ENCODE peak calls at places on chromosome 21, in nine cellular contexts. V, O, L, I, C, G, J, K and Q are unnamed samples.

GRCh38 chr21:34967509-34968289 is 81.4 kb downstream of the RUNX1 start:
- DNase-seq in V (no peak), O (peak), L (no peak), I (no peak), C (no peak), G (no peak), J (no peak), K (peak), Q (no peak)

GRCh38 chr21:35911412-35912191 is 148.7 kb downstream of the SETD4 start:
- DNase-seq in V (no peak), O (no peak), L (no peak), I (no peak), C (no peak), G (no peak), J (no peak), K (no peak), Q (no peak)

GRCh38 chr21:20270365-20271055 is 727.7 kb upstream of the NCAM2 start:
- DNase-seq in V (no peak), O (no peak), L (no peak), I (no peak), C (no peak), G (no peak), J (no peak), K (no peak), Q (no peak)

GRCh38 chr21:36355071-36355680 is 30.0 kb upstream of the CHAF1B start:
- DNase-seq in V (no peak), O (no peak), L (no peak), I (no peak), C (no peak), G (no peak), J (no peak), K (no peak), Q (no peak)

GRCh38 chr21:45363921-45364463 is 41.0 kb upstream of the COL18A1 start:
- DNase-seq in V (no peak), O (peak), L (no peak), I (no peak), C (no peak), G (peak), J (peak), K (peak), Q (no peak)

GRCh38 chr21:43733529-43734071 is 14.7 kb downstream of the PDXK start:
- DNase-seq in V (no peak), O (peak), L (no peak), I (no peak), C (no peak), G (no peak), J (peak), K (no peak), Q (no peak)

GRCh38 chr21:27674037-27674436 is 707.1 kb upstream of the ADAMTS5 start:
- DNase-seq in V (no peak), O (peak), L (no peak), I (no peak), C (no peak), G (no peak), J (no peak), K (no peak), Q (no peak)

GRCh38 chr21:44455524-44456206 is 355 bp downstream of the LRRC3 start:
- DNase-seq in V (peak), O (peak), L (peak), I (peak), C (peak), G (peak), J (peak), K (peak), Q (no peak)

GRCh38 chr21:17463441-17463840 is 49.4 kb upstream of the CXADR start:
- DNase-seq in V (no peak), O (peak), L (no peak), I (no peak), C (no peak), G (no peak), J (no peak), K (peak), Q (no peak)

GRCh38 chr21:16942703-16943102 is 570.1 kb upstream of the CXADR start:
- DNase-seq in V (peak), O (peak), L (no peak), I (no peak), C (no peak), G (no peak), J (no peak), K (peak), Q (no peak)

GRCh38 chr21:29499734-29500343 is 201.1 kb downstream of the BACH1 start:
- DNase-seq in V (peak), O (peak), L (no peak), I (no peak), C (no peak), G (no peak), J (no peak), K (peak), Q (no peak)

GRCh38 chr21:35779690-35780570 is 280.4 kb downstream of the SETD4 start:
- DNase-seq in V (no peak), O (peak), L (no peak), I (no peak), C (no peak), G (no peak), J (no peak), K (no peak), Q (no peak)

GRCh38 chr21:36751383-36751782 is 52.5 kb downstream of the SIM2 start:
- DNase-seq in V (peak), O (no peak), L (no peak), I (no peak), C (no peak), G (no peak), J (no peak), K (peak), Q (no peak)

GRCh38 chr21:45294509-45295291 is 7.0 kb upstream of the POFUT2 start:
- DNase-seq in V (peak), O (peak), L (no peak), I (no peak), C (peak), G (peak), J (peak), K (peak), Q (peak)

GRCh38 chr21:29504751-29505321 is 206.1 kb downstream of the BACH1 start:
- DNase-seq in V (no peak), O (no peak), L (no peak), I (no peak), C (no peak), G (no peak), J (no peak), K (peak), Q (no peak)

GRCh38 chr21:44569861-44570517 is 3.5 kb upstream of the KRTAP10-4 start:
- DNase-seq in V (no peak), O (no peak), L (no peak), I (no peak), C (no peak), G (no peak), J (no peak), K (no peak), Q (no peak)

GRCh38 chr21:45080639-45081414 is 6.4 kb downstream of the ADARB1 start:
- DNase-seq in V (peak), O (peak), L (peak), I (no peak), C (no peak), G (no peak), J (no peak), K (no peak), Q (no peak)

GRCh38 chr21:37225440-37225839 is 41.7 kb downstream of the VPS26C start:
- DNase-seq in V (no peak), O (no peak), L (peak), I (no peak), C (no peak), G (no peak), J (no peak), K (no peak), Q (no peak)

GRCh38 chr21:21612446-21612845 is 614.2 kb downstream of the NCAM2 start:
- DNase-seq in V (peak), O (peak), L (no peak), I (peak), C (no peak), G (no peak), J (no peak), K (peak), Q (no peak)

GRCh38 chr21:21897275-21897883 is 899.2 kb downstream of the NCAM2 start:
- DNase-seq in V (no peak), O (peak), L (no peak), I (no peak), C (no peak), G (no peak), J (no peak), K (no peak), Q (no peak)

GRCh38 chr21:16913010-16913409 is 599.8 kb upstream of the CXADR start:
- DNase-seq in V (peak), O (no peak), L (no peak), I (no peak), C (no peak), G (no peak), J (no peak), K (peak), Q (no peak)

GRCh38 chr21:30629173-30629572 is 5.8 kb upstream of the KRTAP20-2 start:
- DNase-seq in V (no peak), O (no peak), L (no peak), I (no peak), C (no peak), G (no peak), J (no peak), K (no peak), Q (no peak)

DNA sequence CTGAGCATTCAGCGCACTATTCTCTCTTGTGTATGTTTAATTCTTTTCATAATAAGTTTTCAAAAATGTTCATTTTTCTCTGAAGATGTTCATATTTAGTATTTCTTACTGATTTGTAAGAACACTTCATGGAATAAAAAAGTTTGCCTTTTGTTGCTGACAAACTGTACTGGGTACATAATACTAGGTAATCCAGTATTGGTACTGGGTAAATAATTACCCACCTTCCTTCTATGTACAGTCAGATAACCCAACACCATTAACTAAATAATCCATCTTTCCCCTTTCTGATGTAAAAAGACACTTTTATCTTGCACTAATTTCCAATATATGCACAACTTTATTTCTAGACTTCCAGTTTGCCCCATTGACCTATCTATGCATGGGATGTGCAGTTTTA is 23.9 kb downstream of the APP start:
- DNase-seq in V (no peak), O (no peak), L (no peak), I (no peak), C (no peak), G (no peak), J (no peak), K (no peak), Q (no peak)
- H3K27ac ChIP-seq in V (no peak), O (no peak), L (no peak), I (no peak), C (no peak), G (no peak), J (no peak), K (no peak), Q (no peak)

GRCh38 chr21:41779659-41780058 is 12.8 kb upstream of the RIPK4 start:
- DNase-seq in V (peak), O (no peak), L (no peak), I (no peak), C (no peak), G (no peak), J (no peak), K (no peak), Q (no peak)

GRCh38 chr21:41780337-41781046 is 13.6 kb upstream of the RIPK4 start:
- DNase-seq in V (no peak), O (no peak), L (no peak), I (no peak), C (no peak), G (no peak), J (no peak), K (no peak), Q (peak)

GRCh38 chr21:41777934-41778815 is 11.3 kb upstream of the RIPK4 start:
- DNase-seq in V (peak), O (peak), L (no peak), I (peak), C (peak), G (peak), J (peak), K (peak), Q (peak)

GRCh38 chr21:41781047-41781405 is 14.2 kb upstream of the RIPK4 start:
- DNase-seq in V (no peak), O (no peak), L (no peak), I (no peak), C (no peak), G (no peak), J (no peak), K (no peak), Q (peak)

GRCh38 chr21:41778974-41779600 is 12.2 kb upstream of the RIPK4 start:
- DNase-seq in V (peak), O (no peak), L (no peak), I (no peak), C (no peak), G (no peak), J (peak), K (peak), Q (no peak)
- H3K27ac ChIP-seq in V (no peak), O (no peak), L (no peak), I (no peak), C (no peak), G (no peak), J (no peak), K (no peak), Q (peak)

DNA sequence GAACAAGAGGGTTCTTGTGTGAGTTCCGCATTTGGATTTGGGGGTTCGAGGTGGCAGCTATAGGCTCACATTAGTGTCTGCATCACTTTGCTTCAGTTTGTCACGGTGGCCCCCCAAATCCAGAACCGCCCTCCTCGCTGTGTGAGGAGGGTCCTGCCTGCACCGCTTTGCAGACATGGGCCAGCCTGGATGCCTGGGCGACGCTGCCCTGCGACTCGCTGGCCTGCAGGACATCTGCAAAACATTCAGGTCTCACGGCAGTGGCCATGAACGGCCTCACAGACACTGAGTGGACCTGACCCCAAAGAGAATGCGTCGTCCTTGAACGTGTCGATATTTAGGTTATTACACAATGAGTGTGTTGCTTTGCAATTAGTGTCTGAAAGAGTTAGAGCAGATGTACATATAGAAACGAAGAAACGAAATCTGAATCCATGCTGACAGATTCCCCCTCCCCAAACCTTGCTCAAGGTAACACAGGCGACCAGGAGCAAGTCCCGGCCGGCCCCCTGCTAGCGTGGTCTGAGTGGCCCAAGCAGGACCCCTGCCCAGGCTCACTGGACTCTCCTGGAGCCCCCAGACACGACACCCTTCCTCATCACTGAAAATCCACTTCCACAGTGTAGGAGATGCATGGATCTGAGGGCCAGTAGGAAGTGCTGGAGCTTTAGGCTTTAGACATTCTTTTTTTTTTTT is 20.4 kb downstream of the PDE9A start:
- DNase-seq in V (no peak), O (no peak), L (no peak), I (no peak), C (no peak), G (no peak), J (no peak), K (no peak), Q (no peak)
- H3K27ac ChIP-seq in V (no peak), O (no peak), L (no peak), I (no peak), C (no peak), G (no peak), J (peak), K (no peak), Q (peak)

DNA sequence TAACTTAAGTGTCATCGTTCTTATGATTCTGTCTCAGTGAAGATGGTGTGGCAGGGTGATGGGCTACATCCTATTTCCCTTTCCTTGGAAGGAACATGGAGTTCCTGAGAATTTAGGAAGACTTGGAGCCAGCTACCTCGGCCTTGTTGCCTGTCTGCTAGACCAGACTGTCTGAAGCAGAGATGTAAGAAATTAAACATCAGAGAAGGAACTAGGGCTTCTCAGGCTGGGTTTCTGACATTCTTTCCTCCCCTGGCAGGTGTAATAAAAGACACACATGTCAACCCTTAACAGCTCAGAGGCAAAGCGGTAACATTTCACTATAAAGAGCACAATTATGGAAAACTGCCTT is 37.4 kb downstream of the MIS18A start:
- DNase-seq in V (no peak), O (no peak), L (no peak), I (no peak), C (no peak), G (no peak), J (no peak), K (no peak), Q (no peak)
- H3K27ac ChIP-seq in V (no peak), O (no peak), L (no peak), I (no peak), C (no peak), G (no peak), J (no peak), K (no peak), Q (no peak)

GRCh38 chr21:33374874-33375644 is 28.2 kb upstream of the IFNGR2 start:
- DNase-seq in V (no peak), O (no peak), L (no peak), I (no peak), C (no peak), G (no peak), J (no peak), K (no peak), Q (no peak)
- H3K27ac ChIP-seq in V (no peak), O (no peak), L (no peak), I (no peak), C (peak), G (no peak), J (peak), K (no peak), Q (no peak)

DNA sequence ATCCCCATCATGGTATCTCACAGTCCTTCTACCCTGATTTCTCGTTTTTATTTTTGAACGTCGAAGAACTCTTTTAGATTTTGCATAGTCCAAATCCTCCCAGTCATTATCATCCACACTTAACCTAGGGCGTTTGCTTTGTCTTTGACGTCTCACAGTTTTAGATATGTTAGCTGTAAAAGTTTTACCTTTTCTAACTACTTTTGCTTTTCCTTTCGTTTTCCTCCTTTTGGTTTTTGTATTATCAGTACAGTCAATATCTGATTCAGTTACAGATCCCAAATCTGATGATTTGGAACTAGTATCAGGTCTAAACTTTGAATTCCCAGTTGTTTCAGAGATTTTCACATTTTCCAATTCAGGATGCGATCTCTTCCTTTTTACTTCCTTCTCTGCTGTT is 13.1 kb upstream of the PSMG1 start:
- DNase-seq in V (no peak), O (no peak), L (no peak), I (no peak), C (no peak), G (no peak), J (no peak), K (no peak), Q (no peak)
- H3K27ac ChIP-seq in V (no peak), O (no peak), L (no peak), I (no peak), C (no peak), G (no peak), J (peak), K (no peak), Q (no peak)